ENCODE peak calls at places on chromosomes 7 and 10, in seven cellular contexts. One of them, this sample, is unnamed.

GRCh38 chr7:114889646-114890285 is 32.1 kb upstream of the MDFIC start:
- DNase-seq in endothelial cell of umbilical vein: peak; percentile 64
- DNase-seq in pancreas: no peak
- DNase-seq in body of pancreas: no peak
- DNase-seq in ovary: no peak
- DNase-seq in fibroblast of lung: peak; percentile 96
- DNase-seq in CD8-positive, alpha-beta T cell: no peak
- DNase-seq in this sample: peak; percentile 96

GRCh38 chr10:61939575-61940301 is 38.2 kb downstream of the ARID5B start:
- DNase-seq in endothelial cell of umbilical vein: peak; percentile 63
- DNase-seq in pancreas: no peak
- DNase-seq in body of pancreas: no peak
- DNase-seq in ovary: no peak
- DNase-seq in fibroblast of lung: peak; percentile 94
- DNase-seq in CD8-positive, alpha-beta T cell: no peak
- DNase-seq in this sample: peak; percentile 71

GRCh38 chr10:14535497-14536199 is 204.9 kb upstream of the FRMD4A start:
- DNase-seq in endothelial cell of umbilical vein: no peak
- DNase-seq in pancreas: no peak
- DNase-seq in body of pancreas: no peak
- DNase-seq in ovary: no peak
- DNase-seq in fibroblast of lung: no peak
- DNase-seq in CD8-positive, alpha-beta T cell: no peak
- DNase-seq in this sample: no peak

GRCh38 chr10:103917326-103918052 is 495 bp downstream of the STN1 start:
- DNase-seq in endothelial cell of umbilical vein: no peak
- DNase-seq in pancreas: peak; percentile 76
- DNase-seq in body of pancreas: peak; percentile 63
- DNase-seq in ovary: peak; percentile 55
- DNase-seq in fibroblast of lung: no peak
- DNase-seq in CD8-positive, alpha-beta T cell: no peak
- DNase-seq in this sample: no peak

GRCh38 chr7:112103246-112103645 is 103.0 kb downstream of the DOCK4 start:
- DNase-seq in endothelial cell of umbilical vein: peak; percentile 74
- DNase-seq in pancreas: no peak
- DNase-seq in body of pancreas: no peak
- DNase-seq in ovary: no peak
- DNase-seq in fibroblast of lung: peak; percentile 36
- DNase-seq in CD8-positive, alpha-beta T cell: no peak
- DNase-seq in this sample: no peak

GRCh38 chr7:121633186-121633585 is 237.1 kb upstream of the FAM3C start:
- DNase-seq in endothelial cell of umbilical vein: no peak
- DNase-seq in pancreas: no peak
- DNase-seq in body of pancreas: no peak
- DNase-seq in ovary: no peak
- DNase-seq in fibroblast of lung: no peak
- DNase-seq in CD8-positive, alpha-beta T cell: no peak
- DNase-seq in this sample: no peak

GRCh38 chr7:136336932-136337331 is 359.8 kb upstream of the MTPN start:
- DNase-seq in endothelial cell of umbilical vein: no peak
- DNase-seq in pancreas: no peak
- DNase-seq in body of pancreas: no peak
- DNase-seq in ovary: no peak
- DNase-seq in fibroblast of lung: no peak
- DNase-seq in CD8-positive, alpha-beta T cell: no peak
- DNase-seq in this sample: no peak

GRCh38 chr10:124082555-124082954 is 10.8 kb downstream of the CHST15 start:
- DNase-seq in endothelial cell of umbilical vein: no peak
- DNase-seq in pancreas: no peak
- DNase-seq in body of pancreas: no peak
- DNase-seq in ovary: no peak
- DNase-seq in fibroblast of lung: no peak
- DNase-seq in CD8-positive, alpha-beta T cell: no peak
- DNase-seq in this sample: no peak

GRCh38 chr7:17822557-17823173 is 117.6 kb downstream of the SNX13 start:
- DNase-seq in endothelial cell of umbilical vein: no peak
- DNase-seq in pancreas: no peak
- DNase-seq in body of pancreas: no peak
- DNase-seq in ovary: no peak
- DNase-seq in fibroblast of lung: no peak
- DNase-seq in CD8-positive, alpha-beta T cell: no peak
- DNase-seq in this sample: no peak

GRCh38 chr10:241451-241850 is 106.2 kb downstream of the ZMYND11 start:
- DNase-seq in endothelial cell of umbilical vein: no peak
- DNase-seq in pancreas: no peak
- DNase-seq in body of pancreas: no peak
- DNase-seq in ovary: no peak
- DNase-seq in fibroblast of lung: no peak
- DNase-seq in CD8-positive, alpha-beta T cell: no peak
- DNase-seq in this sample: no peak

GRCh38 chr10:103281753-103282152 is 4.8 kb downstream of the INA start:
- DNase-seq in endothelial cell of umbilical vein: no peak
- DNase-seq in pancreas: no peak
- DNase-seq in body of pancreas: no peak
- DNase-seq in ovary: no peak
- DNase-seq in fibroblast of lung: peak; percentile 57
- DNase-seq in CD8-positive, alpha-beta T cell: no peak
- DNase-seq in this sample: no peak

GRCh38 chr7:34900891-34901493 is 136.3 kb downstream of the DPY19L1 start:
- DNase-seq in endothelial cell of umbilical vein: peak; percentile 5
- DNase-seq in pancreas: no peak
- DNase-seq in body of pancreas: no peak
- DNase-seq in ovary: no peak
- DNase-seq in fibroblast of lung: no peak
- DNase-seq in CD8-positive, alpha-beta T cell: no peak
- DNase-seq in this sample: no peak

GRCh38 chr10:112345202-112345601 is 28.7 kb upstream of the ACSL5 start:
- DNase-seq in endothelial cell of umbilical vein: no peak
- DNase-seq in pancreas: no peak
- DNase-seq in body of pancreas: no peak
- DNase-seq in ovary: no peak
- DNase-seq in fibroblast of lung: no peak
- DNase-seq in CD8-positive, alpha-beta T cell: no peak
- DNase-seq in this sample: no peak

GRCh38 chr10:74011762-74012161 is 13.8 kb downstream of the VCL start:
- DNase-seq in endothelial cell of umbilical vein: peak; percentile 64
- DNase-seq in pancreas: no peak
- DNase-seq in body of pancreas: no peak
- DNase-seq in ovary: peak; percentile 47
- DNase-seq in fibroblast of lung: peak; percentile 94
- DNase-seq in CD8-positive, alpha-beta T cell: no peak
- DNase-seq in this sample: peak; percentile 78

GRCh38 chr7:157996359-157997079 is 591.1 kb downstream of the PTPRN2 start:
- DNase-seq in endothelial cell of umbilical vein: no peak
- DNase-seq in pancreas: no peak
- DNase-seq in body of pancreas: no peak
- DNase-seq in ovary: no peak
- DNase-seq in fibroblast of lung: no peak
- DNase-seq in CD8-positive, alpha-beta T cell: no peak
- DNase-seq in this sample: no peak

GRCh38 chr10:71761105-71761511 is 12.2 kb downstream of the VSIR start:
- DNase-seq in endothelial cell of umbilical vein: no peak
- DNase-seq in pancreas: peak; percentile 26
- DNase-seq in body of pancreas: no peak
- DNase-seq in ovary: no peak
- DNase-seq in fibroblast of lung: no peak
- DNase-seq in CD8-positive, alpha-beta T cell: peak; percentile 51
- DNase-seq in this sample: no peak

GRCh38 chr10:31947144-31947926 is 18.7 kb upstream of the ARHGAP12 start:
- DNase-seq in endothelial cell of umbilical vein: peak; percentile 83
- DNase-seq in pancreas: no peak
- DNase-seq in body of pancreas: no peak
- DNase-seq in ovary: peak; percentile 52
- DNase-seq in fibroblast of lung: peak; percentile 96
- DNase-seq in CD8-positive, alpha-beta T cell: no peak
- DNase-seq in this sample: peak; percentile 85

GRCh38 chr7:38660427-38661099 is 29.4 kb upstream of the AMPH start:
- DNase-seq in endothelial cell of umbilical vein: peak; percentile 45
- DNase-seq in pancreas: no peak
- DNase-seq in body of pancreas: no peak
- DNase-seq in ovary: no peak
- DNase-seq in fibroblast of lung: peak; percentile 69
- DNase-seq in CD8-positive, alpha-beta T cell: no peak
- DNase-seq in this sample: peak; percentile 52

GRCh38 chr10:69819713-69820506 is 18.2 kb downstream of the COL13A1 start:
- DNase-seq in endothelial cell of umbilical vein: peak; percentile 71
- DNase-seq in pancreas: no peak
- DNase-seq in body of pancreas: no peak
- DNase-seq in ovary: no peak
- DNase-seq in fibroblast of lung: peak; percentile 20
- DNase-seq in CD8-positive, alpha-beta T cell: no peak
- DNase-seq in this sample: peak; percentile 64

GRCh38 chr7:157757776-157758467 is 421.1 kb downstream of the DNAJB6 start:
- DNase-seq in endothelial cell of umbilical vein: no peak
- DNase-seq in pancreas: peak; percentile 51
- DNase-seq in body of pancreas: no peak
- DNase-seq in ovary: no peak
- DNase-seq in fibroblast of lung: no peak
- DNase-seq in CD8-positive, alpha-beta T cell: no peak
- DNase-seq in this sample: no peak

GRCh38 chr7:67786021-67786420 is 789.4 kb downstream of the TYW1 start:
- DNase-seq in endothelial cell of umbilical vein: no peak
- DNase-seq in pancreas: no peak
- DNase-seq in body of pancreas: no peak
- DNase-seq in ovary: no peak
- DNase-seq in fibroblast of lung: no peak
- DNase-seq in CD8-positive, alpha-beta T cell: no peak
- DNase-seq in this sample: no peak

GRCh38 chr10:84415539-84416244 is 87.3 kb downstream of the CCSER2 start:
- DNase-seq in endothelial cell of umbilical vein: no peak
- DNase-seq in pancreas: peak; percentile 42
- DNase-seq in body of pancreas: peak; percentile 77
- DNase-seq in ovary: no peak
- DNase-seq in fibroblast of lung: no peak
- DNase-seq in CD8-positive, alpha-beta T cell: no peak
- DNase-seq in this sample: no peak

GRCh38 chr7:158329014-158329610 is 258.5 kb downstream of the PTPRN2 start:
- DNase-seq in endothelial cell of umbilical vein: no peak
- DNase-seq in pancreas: no peak
- DNase-seq in body of pancreas: no peak
- DNase-seq in ovary: no peak
- DNase-seq in fibroblast of lung: no peak
- DNase-seq in CD8-positive, alpha-beta T cell: no peak
- DNase-seq in this sample: no peak

GRCh38 chr10:69554611-69555010 is 18.6 kb downstream of the NEUROG3 start:
- DNase-seq in endothelial cell of umbilical vein: no peak
- DNase-seq in pancreas: no peak
- DNase-seq in body of pancreas: no peak
- DNase-seq in ovary: no peak
- DNase-seq in fibroblast of lung: no peak
- DNase-seq in CD8-positive, alpha-beta T cell: no peak
- DNase-seq in this sample: no peak

GRCh38 chr7:114784756-114785155 is 137.1 kb upstream of the MDFIC start:
- DNase-seq in endothelial cell of umbilical vein: no peak
- DNase-seq in pancreas: no peak
- DNase-seq in body of pancreas: no peak
- DNase-seq in ovary: no peak
- DNase-seq in fibroblast of lung: no peak
- DNase-seq in CD8-positive, alpha-beta T cell: no peak
- DNase-seq in this sample: no peak

GRCh38 chr10:17183110-17183509 is 18.4 kb downstream of the TRDMT1 start:
- DNase-seq in endothelial cell of umbilical vein: no peak
- DNase-seq in pancreas: no peak
- DNase-seq in body of pancreas: no peak
- DNase-seq in ovary: no peak
- DNase-seq in fibroblast of lung: no peak
- DNase-seq in CD8-positive, alpha-beta T cell: no peak
- DNase-seq in this sample: no peak
- TF ChIP-seq CTCF in endothelial cell of umbilical vein: no peak
- TF ChIP-seq CTCF in pancreas: no peak
- TF ChIP-seq CTCF in body of pancreas: no peak
- TF ChIP-seq CTCF in ovary: no peak
- TF ChIP-seq CTCF in fibroblast of lung: no peak
- TF ChIP-seq CTCF in CD8-positive, alpha-beta T cell: peak; percentile 14
- TF ChIP-seq CTCF in this sample: peak; percentile 69

GRCh38 chr7:44068054-44068453 is 2.7 kb upstream of the PGAM2 start:
- DNase-seq in endothelial cell of umbilical vein: no peak
- DNase-seq in pancreas: peak; percentile 52
- DNase-seq in body of pancreas: no peak
- DNase-seq in ovary: no peak
- DNase-seq in fibroblast of lung: peak; percentile 26
- DNase-seq in CD8-positive, alpha-beta T cell: no peak
- DNase-seq in this sample: no peak
- TF ChIP-seq CTCF in endothelial cell of umbilical vein: no peak
- TF ChIP-seq CTCF in pancreas: no peak
- TF ChIP-seq CTCF in body of pancreas: no peak
- TF ChIP-seq CTCF in ovary: no peak
- TF ChIP-seq CTCF in fibroblast of lung: no peak
- TF ChIP-seq CTCF in CD8-positive, alpha-beta T cell: no peak
- TF ChIP-seq CTCF in this sample: no peak

GRCh38 chr7:140641532-140642191 is 1.0 kb upstream of the DENND2A start:
- DNase-seq in endothelial cell of umbilical vein: no peak
- DNase-seq in pancreas: no peak
- DNase-seq in body of pancreas: no peak
- DNase-seq in ovary: peak; percentile 52
- DNase-seq in fibroblast of lung: no peak
- DNase-seq in CD8-positive, alpha-beta T cell: no peak
- DNase-seq in this sample: no peak

GRCh38 chr7:140646931-140647647 is 6.5 kb upstream of the DENND2A start:
- DNase-seq in endothelial cell of umbilical vein: no peak
- DNase-seq in pancreas: no peak
- DNase-seq in body of pancreas: no peak
- DNase-seq in ovary: peak; percentile 42
- DNase-seq in fibroblast of lung: peak; percentile 34
- DNase-seq in CD8-positive, alpha-beta T cell: peak; percentile 35
- DNase-seq in this sample: peak; percentile 19

GRCh38 chr7:140643416-140643815 is 2.8 kb upstream of the DENND2A start:
- DNase-seq in endothelial cell of umbilical vein: no peak
- DNase-seq in pancreas: no peak
- DNase-seq in body of pancreas: no peak
- DNase-seq in ovary: no peak
- DNase-seq in fibroblast of lung: no peak
- DNase-seq in CD8-positive, alpha-beta T cell: no peak
- DNase-seq in this sample: no peak

GRCh38 chr7:140640727-140641531 is at the start of gene DENND2A:
- DNase-seq in endothelial cell of umbilical vein: peak; percentile 20
- DNase-seq in pancreas: peak; percentile 83
- DNase-seq in body of pancreas: peak; percentile 47
- DNase-seq in ovary: peak; percentile 92
- DNase-seq in fibroblast of lung: peak; percentile 75
- DNase-seq in CD8-positive, alpha-beta T cell: peak; percentile 13
- DNase-seq in this sample: no peak

DNA sequence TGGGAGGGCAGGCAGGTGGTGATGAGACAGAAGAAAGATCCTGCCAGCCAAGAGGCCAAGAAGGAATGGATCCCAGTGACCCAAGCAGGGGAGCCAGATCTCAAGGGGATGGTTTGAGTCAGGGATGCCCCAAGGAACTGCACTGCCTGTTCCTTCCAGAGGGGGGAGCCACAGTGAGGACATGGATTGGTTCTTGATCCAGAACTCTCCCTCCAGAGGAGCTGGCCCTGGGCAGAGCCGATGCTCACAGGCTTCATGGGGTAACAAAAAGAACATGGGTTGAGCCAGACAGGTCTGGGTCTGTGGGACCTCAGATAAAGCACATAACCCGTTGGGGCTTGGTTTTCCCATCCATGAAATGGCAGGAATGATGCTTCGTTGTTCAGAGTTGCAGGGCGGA is 4.6 kb upstream of the DENND2A start:
- DNase-seq in endothelial cell of umbilical vein: no peak
- DNase-seq in pancreas: no peak
- DNase-seq in body of pancreas: no peak
- DNase-seq in ovary: no peak
- DNase-seq in fibroblast of lung: no peak
- DNase-seq in CD8-positive, alpha-beta T cell: no peak
- DNase-seq in this sample: no peak
- TF ChIP-seq CTCF in endothelial cell of umbilical vein: peak; percentile 31
- TF ChIP-seq CTCF in pancreas: no peak
- TF ChIP-seq CTCF in body of pancreas: no peak
- TF ChIP-seq CTCF in ovary: no peak
- TF ChIP-seq CTCF in fibroblast of lung: peak; percentile 28
- TF ChIP-seq CTCF in CD8-positive, alpha-beta T cell: no peak
- TF ChIP-seq CTCF in this sample: peak; percentile 69

GRCh38 chr7:5470721-5471311 is 47.2 kb upstream of the TNRC18 start:
- DNase-seq in endothelial cell of umbilical vein: no peak
- DNase-seq in pancreas: no peak
- DNase-seq in body of pancreas: no peak
- DNase-seq in ovary: peak; percentile 63
- DNase-seq in fibroblast of lung: peak; percentile 65
- DNase-seq in CD8-positive, alpha-beta T cell: no peak
- DNase-seq in this sample: no peak
- TF ChIP-seq CTCF in endothelial cell of umbilical vein: no peak
- TF ChIP-seq CTCF in pancreas: no peak
- TF ChIP-seq CTCF in body of pancreas: no peak
- TF ChIP-seq CTCF in ovary: no peak
- TF ChIP-seq CTCF in fibroblast of lung: no peak
- TF ChIP-seq CTCF in CD8-positive, alpha-beta T cell: no peak
- TF ChIP-seq CTCF in this sample: no peak